ENCODE peak calls at places on chromosomes 3 and 15, in five cellular contexts. S is aorta, K is kidney glomerular epithelial cell, Q is nephron progenitor cell, Y is T-helper 2 cell. H is an unnamed sample.

GRCh38 chr3:40691598-40691905 is 166.8 kb downstream of the ZNF621 start:
- DNase-seq in Q (no peak), Y (no peak), S (no peak), K (no peak), H (peak; percentile 45)

GRCh38 chr3:9698293-9698692 is 5.3 kb upstream of the CPNE9 start:
- DNase-seq in K (no peak), Y (no peak), Q (no peak), S (no peak), H (no peak)

GRCh38 chr15:70095387-70096214 is 2.1 kb downstream of the TLE3 start:
- DNase-seq in S (peak; percentile 79), Q (peak; percentile 41), K (no peak), Y (no peak), H (no peak)

GRCh38 chr15:39852237-39852636 is 67.8 kb downstream of the GPR176 start:
- DNase-seq in K (no peak), Q (no peak), S (no peak), Y (no peak), H (no peak)

GRCh38 chr3:188268336-188268735 is 114.4 kb downstream of the LPP start:
- DNase-seq in Y (no peak), Q (no peak), K (no peak), S (no peak), H (no peak)

GRCh38 chr3:155387571-155387970 is 94.1 kb upstream of the STRIT1 start:
- DNase-seq in Q (no peak), S (no peak), Y (no peak), K (no peak), H (no peak)

GRCh38 chr15:62897634-62898033 is 144.9 kb upstream of the TPM1 start:
- DNase-seq in S (no peak), Y (no peak), Q (no peak), K (no peak), H (no peak)

GRCh38 chr3:10008588-10009344 is 17.5 kb upstream of the FANCD2 start:
- DNase-seq in Y (peak; percentile 72), K (peak; percentile 60), Q (peak; percentile 92), S (peak; percentile 96), H (peak; percentile 87)

GRCh38 chr3:65785065-65785645 is 253.6 kb downstream of the MAGI1 start:
- DNase-seq in Q (no peak), Y (no peak), K (peak; percentile 43), S (no peak), H (peak; percentile 80)

GRCh38 chr15:100994597-100995446 is 75.7 kb downstream of the LRRK1 start:
- DNase-seq in Y (no peak), S (no peak), Q (no peak), K (no peak), H (no peak)

GRCh38 chr3:58528629-58529028 is 8.4 kb downstream of the ACOX2 start:
- DNase-seq in Y (no peak), K (peak; percentile 71), Q (no peak), S (no peak), H (no peak)

H was measured in Ammon's horn.